ENCODE peak calls at places on chromosomes 6 and 20, in eight cellular contexts. N is cerebellum; X is ureter; T is activated gamma-delta T cell treated with Interleukin-2 at 50 U/mL for 16 hours; C is SW480; B is activated CD8-positive, alpha-beta memory T cell treated with anti-CD3 and anti-CD28 coated beads, Interleukin-2, amount 50 U/mL, for 48 hours; W is brain microvascular endothelial cell; L is stimulated activated CD8-positive, alpha-beta memory T cell treated with anti-CD3 and anti-CD28 coated beads, Interleukin-15, amount 100 ng/mL, for 24 hours. Z is an unnamed sample.

GRCh38 chr6:27224729-27225128 is 22.8 kb upstream of the PRSS16 start:
- DNase-seq in N (no peak), X (no peak), T (no peak), C (no peak), B (no peak), W (no peak), L (no peak), Z (no peak)

GRCh38 chr6:77683515-77683914 is 30.7 kb downstream of the MEI4 start:
- DNase-seq in N (no peak), X (no peak), T (no peak), C (no peak), B (no peak), W (no peak), L (no peak), Z (no peak)

GRCh38 chr20:26209171-26209941 is 512.7 kb upstream of the ZNF337 start:
- DNase-seq in N (no peak), X (no peak), T (no peak), C (no peak), B (peak), W (no peak), L (peak), Z (no peak)

GRCh38 chr20:52945862-52946522 is 26.2 kb upstream of the TSHZ2 start:
- DNase-seq in N (no peak), X (no peak), T (no peak), C (peak), B (no peak), W (no peak), L (no peak), Z (no peak)

GRCh38 chr6:140252099-140252498 is 877.7 kb upstream of the CITED2 start:
- DNase-seq in N (no peak), X (no peak), T (no peak), C (no peak), B (no peak), W (no peak), L (no peak), Z (no peak)

GRCh38 chr6:160247457-160247883 is 11.2 kb downstream of the SLC22A2 start:
- DNase-seq in N (no peak), X (no peak), T (no peak), C (no peak), B (no peak), W (peak), L (no peak), Z (no peak)

GRCh38 chr6:66993272-66993671 is 1286.2 kb upstream of the EYS start:
- DNase-seq in N (no peak), X (no peak), T (no peak), C (no peak), B (no peak), W (no peak), L (no peak), Z (no peak)

GRCh38 chr6:90896165-90896549 is 309.3 kb upstream of the MAP3K7 start:
- DNase-seq in N (no peak), X (no peak), T (no peak), C (no peak), B (no peak), W (no peak), L (no peak), Z (no peak)

Z was measured in esophagus muscularis mucosa.